ENCODE peak calls at places on chromosomes 5 and 9, in five cellular contexts. One of them, this sample, is unnamed.

GRCh38 chr5:141465351-141465750 is 10.4 kb upstream of the PCDHGC3 start:
- DNase-seq in RWPE1: no peak
- DNase-seq in A549: no peak
- DNase-seq in spleen: no peak
- DNase-seq in substantia nigra: no peak
- DNase-seq in this sample: no peak

GRCh38 chr9:96021616-96022444 is 146.3 kb downstream of the ERCC6L2 start:
- DNase-seq in RWPE1: no peak
- DNase-seq in A549: no peak
- DNase-seq in spleen: no peak
- DNase-seq in substantia nigra: peak
- DNase-seq in this sample: peak

GRCh38 chr5:171667341-171668096 is 118.1 kb upstream of the SMIM23 start:
- DNase-seq in RWPE1: peak
- DNase-seq in A549: no peak
- DNase-seq in spleen: no peak
- DNase-seq in substantia nigra: no peak
- DNase-seq in this sample: peak

GRCh38 chr5:59174248-59174844 is 591.5 kb downstream of the RAB3C start:
- DNase-seq in RWPE1: peak
- DNase-seq in A549: peak
- DNase-seq in spleen: no peak
- DNase-seq in substantia nigra: no peak
- DNase-seq in this sample: no peak

GRCh38 chr5:31921852-31922305 is 252.2 kb downstream of the GOLPH3 start:
- DNase-seq in RWPE1: peak
- DNase-seq in A549: no peak
- DNase-seq in spleen: no peak
- DNase-seq in substantia nigra: no peak
- DNase-seq in this sample: no peak

GRCh38 chr5:54309751-54310432 is 481 bp downstream of the ARL15 start:
- DNase-seq in RWPE1: peak
- DNase-seq in A549: peak
- DNase-seq in spleen: peak
- DNase-seq in substantia nigra: peak
- DNase-seq in this sample: peak

GRCh38 chr9:89597711-89598707 is 6.8 kb upstream of the GADD45G start:
- DNase-seq in RWPE1: peak
- DNase-seq in A549: peak
- DNase-seq in spleen: no peak
- DNase-seq in substantia nigra: peak
- DNase-seq in this sample: no peak

GRCh38 chr9:109005678-109006077 is 7.6 kb downstream of the CTNNAL1 start:
- DNase-seq in RWPE1: no peak
- DNase-seq in A549: no peak
- DNase-seq in spleen: no peak
- DNase-seq in substantia nigra: no peak
- DNase-seq in this sample: no peak

GRCh38 chr9:116278326-116278725 is 124.7 kb downstream of the PAPPA start:
- DNase-seq in RWPE1: no peak
- DNase-seq in A549: no peak
- DNase-seq in spleen: no peak
- DNase-seq in substantia nigra: no peak
- DNase-seq in this sample: no peak

GRCh38 chr9:136864996-136865767 is 926 bp downstream of the EDF1 start:
- DNase-seq in RWPE1: no peak
- DNase-seq in A549: no peak
- DNase-seq in spleen: no peak
- DNase-seq in substantia nigra: no peak
- DNase-seq in this sample: peak

GRCh38 chr9:99044827-99045226 is 60.1 kb upstream of the TGFBR1 start:
- DNase-seq in RWPE1: no peak
- DNase-seq in A549: no peak
- DNase-seq in spleen: no peak
- DNase-seq in substantia nigra: no peak
- DNase-seq in this sample: no peak

GRCh38 chr5:157217289-157218024 is 36.8 kb downstream of the ITK start:
- DNase-seq in RWPE1: no peak
- DNase-seq in A549: no peak
- DNase-seq in spleen: no peak
- DNase-seq in substantia nigra: no peak
- DNase-seq in this sample: no peak

GRCh38 chr9:15430920-15431844 is 8.5 kb downstream of the SNAPC3 start:
- DNase-seq in RWPE1: no peak
- DNase-seq in A549: no peak
- DNase-seq in spleen: no peak
- DNase-seq in substantia nigra: peak
- DNase-seq in this sample: no peak

GRCh38 chr9:98430535-98430934 is 175.1 kb upstream of the TBC1D2 start:
- DNase-seq in RWPE1: no peak
- DNase-seq in A549: no peak
- DNase-seq in spleen: no peak
- DNase-seq in substantia nigra: peak
- DNase-seq in this sample: no peak

GRCh38 chr9:38720083-38720755 is at the start of gene FAM240B:
- DNase-seq in RWPE1: no peak
- DNase-seq in A549: no peak
- DNase-seq in spleen: no peak
- DNase-seq in substantia nigra: no peak
- DNase-seq in this sample: no peak

GRCh38 chr9:94511943-94512265 is 43.0 kb upstream of the PCAT7 start:
- DNase-seq in RWPE1: no peak
- DNase-seq in A549: no peak
- DNase-seq in spleen: no peak
- DNase-seq in substantia nigra: no peak
- DNase-seq in this sample: no peak

DNA sequence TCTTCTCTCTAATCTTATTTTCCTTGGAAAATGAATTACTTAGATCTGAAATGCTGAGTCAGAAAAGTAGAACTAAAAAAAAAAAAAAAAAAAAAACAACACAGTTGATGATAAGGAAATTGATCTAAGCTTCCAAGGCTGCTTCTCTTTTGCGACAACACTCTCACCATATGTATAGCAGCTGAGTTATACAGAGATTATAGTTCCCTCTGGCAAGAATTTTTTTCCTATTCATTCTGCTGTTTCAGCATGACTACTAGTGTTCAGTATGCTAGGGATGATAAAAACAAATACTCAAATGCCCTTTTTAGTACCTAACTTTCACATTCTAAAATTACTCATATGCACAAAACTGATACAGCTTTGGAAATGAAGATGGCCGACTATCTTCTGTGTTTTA is 267.3 kb downstream of the MLLT3 start:
- DNase-seq in RWPE1: peak
- DNase-seq in A549: no peak
- DNase-seq in spleen: no peak
- DNase-seq in substantia nigra: no peak
- DNase-seq in this sample: no peak
- H3K27ac ChIP-seq in RWPE1: no peak
- H3K27ac ChIP-seq in A549: no peak
- H3K27ac ChIP-seq in spleen: no peak
- H3K27ac ChIP-seq in substantia nigra: no peak
- H3K27ac ChIP-seq in this sample: no peak

DNA sequence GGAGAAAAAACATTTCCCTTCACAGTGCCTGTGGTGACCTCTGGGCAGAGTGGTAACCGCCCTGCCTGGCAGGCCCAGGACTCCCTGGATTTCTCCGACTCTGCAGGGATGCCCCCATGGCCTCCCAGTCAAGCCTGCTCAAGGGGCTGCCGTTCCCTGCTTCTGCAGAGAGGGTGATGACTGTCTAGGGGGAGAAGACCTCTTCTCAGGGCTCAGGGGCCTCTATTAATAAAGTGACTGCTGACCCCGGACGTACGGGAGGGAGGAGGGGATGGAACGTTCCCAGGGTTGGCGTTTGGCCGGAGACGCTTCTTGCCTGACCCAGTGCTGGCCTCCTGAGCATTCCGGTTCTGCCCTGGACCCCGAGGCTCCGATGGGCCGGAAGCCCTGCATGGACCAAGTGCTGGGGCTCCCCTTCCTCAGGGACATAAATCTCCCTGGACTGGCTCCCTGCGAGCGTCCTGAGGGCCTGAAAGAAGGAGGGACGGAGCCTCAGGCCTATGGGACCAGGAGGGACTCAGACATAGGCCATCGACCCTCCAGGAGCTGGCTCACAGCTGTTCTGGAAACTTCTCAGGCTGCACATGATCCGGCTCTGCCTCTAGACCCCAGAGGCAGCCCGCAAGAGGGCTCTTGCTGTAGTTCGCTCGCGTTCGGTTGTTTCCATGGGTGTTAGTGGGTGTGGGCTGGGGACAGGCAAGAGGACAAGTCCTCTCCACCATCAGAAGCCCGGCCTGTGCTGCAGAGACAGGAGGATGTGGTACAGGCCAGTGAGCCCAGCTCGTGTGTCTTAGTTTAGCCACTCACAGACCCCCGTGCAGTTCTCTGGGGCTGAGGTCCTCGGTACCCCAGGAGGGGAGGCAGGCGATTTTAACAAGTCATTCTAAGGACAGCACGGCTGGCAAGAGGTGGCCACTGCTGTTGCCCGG is 8.1 kb upstream of the RNU6ATAC start:
- DNase-seq in RWPE1: no peak
- DNase-seq in A549: no peak
- DNase-seq in spleen: peak
- DNase-seq in substantia nigra: no peak
- DNase-seq in this sample: peak
- H3K27ac ChIP-seq in RWPE1: no peak
- H3K27ac ChIP-seq in A549: peak
- H3K27ac ChIP-seq in spleen: peak
- H3K27ac ChIP-seq in substantia nigra: no peak
- H3K27ac ChIP-seq in this sample: no peak

GRCh38 chr5:95392593-95393182 is 1.5 kb downstream of the FAM81B start:
- DNase-seq in RWPE1: peak
- DNase-seq in A549: peak
- DNase-seq in spleen: no peak
- DNase-seq in substantia nigra: no peak
- DNase-seq in this sample: no peak
- H3K27ac ChIP-seq in RWPE1: no peak
- H3K27ac ChIP-seq in A549: no peak
- H3K27ac ChIP-seq in spleen: no peak
- H3K27ac ChIP-seq in substantia nigra: no peak
- H3K27ac ChIP-seq in this sample: no peak

GRCh38 chr9:69180670-69181069 is 6.6 kb downstream of the TJP2 start:
- DNase-seq in RWPE1: peak
- DNase-seq in A549: peak
- DNase-seq in spleen: no peak
- DNase-seq in substantia nigra: no peak
- DNase-seq in this sample: no peak
- H3K27ac ChIP-seq in RWPE1: peak
- H3K27ac ChIP-seq in A549: peak
- H3K27ac ChIP-seq in spleen: no peak
- H3K27ac ChIP-seq in substantia nigra: peak
- H3K27ac ChIP-seq in this sample: peak

GRCh38 chr9:117777823-117778222 is 73.6 kb downstream of the TLR4 start:
- DNase-seq in RWPE1: no peak
- DNase-seq in A549: no peak
- DNase-seq in spleen: no peak
- DNase-seq in substantia nigra: no peak
- DNase-seq in this sample: no peak

GRCh38 chr9:117779760-117780159 is 75.6 kb downstream of the TLR4 start:
- DNase-seq in RWPE1: no peak
- DNase-seq in A549: no peak
- DNase-seq in spleen: no peak
- DNase-seq in substantia nigra: no peak
- DNase-seq in this sample: no peak

GRCh38 chr9:117784996-117785395 is 80.8 kb downstream of the TLR4 start:
- DNase-seq in RWPE1: no peak
- DNase-seq in A549: no peak
- DNase-seq in spleen: no peak
- DNase-seq in substantia nigra: no peak
- DNase-seq in this sample: no peak

GRCh38 chr9:117783828-117784227 is 79.6 kb downstream of the TLR4 start:
- DNase-seq in RWPE1: no peak
- DNase-seq in A549: no peak
- DNase-seq in spleen: peak
- DNase-seq in substantia nigra: no peak
- DNase-seq in this sample: no peak

DNA sequence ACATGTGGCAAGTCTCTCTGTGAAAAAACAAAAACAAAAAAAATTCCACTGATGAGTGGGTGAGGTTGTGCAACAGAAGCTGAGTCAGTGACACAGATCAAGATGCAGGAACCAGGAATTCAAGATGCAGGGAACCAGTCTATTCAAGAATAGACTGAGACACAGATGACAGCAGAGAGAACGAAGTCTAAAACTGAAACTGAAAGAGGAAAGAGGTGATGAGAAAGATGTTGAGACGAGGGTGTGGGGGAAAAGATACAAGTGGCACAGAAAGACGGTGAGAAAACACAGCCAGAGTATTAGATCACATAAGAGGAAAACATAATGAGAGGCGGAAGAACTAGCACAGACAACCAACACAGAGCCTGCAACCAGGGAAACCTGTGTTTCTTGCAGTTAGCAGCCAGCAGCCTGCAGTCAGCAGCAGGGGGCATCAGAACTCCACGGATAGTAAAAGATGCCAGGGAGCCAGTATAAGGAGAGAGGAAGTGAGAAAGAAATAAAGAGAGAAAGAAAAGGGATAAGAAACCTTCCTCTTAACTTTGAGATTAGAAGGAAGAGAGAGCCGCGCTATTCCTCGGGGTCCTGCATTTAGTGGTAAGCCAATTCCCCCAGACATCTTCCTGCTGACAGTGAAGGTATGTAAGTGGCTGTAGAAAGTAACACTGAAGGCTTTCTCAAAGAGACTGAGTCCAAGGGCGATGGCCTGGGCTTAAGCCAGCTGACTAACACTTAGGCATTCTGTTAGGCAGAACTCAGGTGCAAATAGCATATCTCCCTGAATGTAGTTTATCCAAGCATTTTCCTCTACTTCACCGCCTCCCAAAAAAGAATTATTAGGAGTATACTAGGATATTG is 79.0 kb downstream of the TLR4 start:
- DNase-seq in RWPE1: peak
- DNase-seq in A549: peak
- DNase-seq in spleen: peak
- DNase-seq in substantia nigra: peak
- DNase-seq in this sample: peak
- H3K27ac ChIP-seq in RWPE1: no peak
- H3K27ac ChIP-seq in A549: no peak
- H3K27ac ChIP-seq in spleen: peak
- H3K27ac ChIP-seq in substantia nigra: peak
- H3K27ac ChIP-seq in this sample: peak

GRCh38 chr9:113150670-113151591 is at the start of gene SLC31A2:
- DNase-seq in RWPE1: peak
- DNase-seq in A549: peak
- DNase-seq in spleen: peak
- DNase-seq in substantia nigra: peak
- DNase-seq in this sample: peak

GRCh38 chr9:113153599-113153998 is 2.8 kb downstream of the SLC31A2 start:
- DNase-seq in RWPE1: no peak
- DNase-seq in A549: no peak
- DNase-seq in spleen: no peak
- DNase-seq in substantia nigra: no peak
- DNase-seq in this sample: no peak

GRCh38 chr9:113154471-113154870 is 3.7 kb downstream of the SLC31A2 start:
- DNase-seq in RWPE1: peak
- DNase-seq in A549: no peak
- DNase-seq in spleen: no peak
- DNase-seq in substantia nigra: peak
- DNase-seq in this sample: no peak

GRCh38 chr9:113151696-113152630 is 1.2 kb downstream of the SLC31A2 start:
- DNase-seq in RWPE1: peak
- DNase-seq in A549: no peak
- DNase-seq in spleen: no peak
- DNase-seq in substantia nigra: no peak
- DNase-seq in this sample: peak

GRCh38 chr9:113152699-113153098 is 1.9 kb downstream of the SLC31A2 start:
- DNase-seq in RWPE1: peak
- DNase-seq in A549: no peak
- DNase-seq in spleen: no peak
- DNase-seq in substantia nigra: no peak
- DNase-seq in this sample: no peak
- H3K27ac ChIP-seq in RWPE1: peak
- H3K27ac ChIP-seq in A549: no peak
- H3K27ac ChIP-seq in spleen: peak
- H3K27ac ChIP-seq in substantia nigra: peak
- H3K27ac ChIP-seq in this sample: peak